ENCODE peak calls at places on chromosomes 16 and 17, in five cellular contexts. G is HCT116, O is MM.1S, E is OCI-LY7, U is neural progenitor cell. K is an unnamed sample.

GRCh38 chr16:69872888-69873287 is 78.2 kb upstream of the CLEC18A start:
- DNase-seq in G (no peak), U (no peak), O (no peak), E (no peak), K (no peak)

GRCh38 chr16:586645-587590 is 2.9 kb upstream of the RAB40C start:
- DNase-seq in G (no peak), E (no peak), U (no peak), O (no peak), K (no peak)

GRCh38 chr17:79395046-79395445 is 215.8 kb downstream of the RBFOX3 start:
- DNase-seq in O (no peak), U (no peak), G (no peak), E (no peak), K (no peak)

GRCh38 chr17:75346906-75347305 is 57.7 kb upstream of the SLC25A19 start:
- DNase-seq in G (no peak), E (peak), U (peak), O (no peak), K (peak)

GRCh38 chr17:78986048-78986648 is 6.4 kb upstream of the LGALS3BP start:
- DNase-seq in U (no peak), E (peak), O (peak), G (no peak), K (peak)

GRCh38 chr17:36899250-36900129 is 37.8 kb upstream of the LHX1 start:
- DNase-seq in U (peak), G (no peak), O (no peak), E (no peak), K (no peak)

GRCh38 chr16:75326333-75326732 is 74.9 kb upstream of the BCAR1 start:
- DNase-seq in O (no peak), E (peak), G (no peak), U (no peak), K (no peak)

GRCh38 chr17:12395733-12396354 is 269.8 kb upstream of the MYOCD start:
- DNase-seq in G (peak), U (peak), E (peak), O (no peak), K (peak)

GRCh38 chr17:33381201-33381600 is 88.1 kb upstream of the ASIC2 start:
- DNase-seq in U (peak), O (no peak), E (no peak), G (no peak), K (peak)

GRCh38 chr17:27879987-27880608 is 13.1 kb downstream of the LYRM9 start:
- DNase-seq in G (no peak), E (peak), O (peak), U (peak), K (peak)

GRCh38 chr16:63628812-63629211 is 1493.1 kb downstream of the CDH11 start:
- DNase-seq in U (peak), O (peak), E (no peak), G (no peak), K (no peak)

GRCh38 chr17:76997981-76998531 is 129.9 kb downstream of the MGAT5B start:
- DNase-seq in U (no peak), O (peak), E (peak), G (no peak), K (no peak)

GRCh38 chr16:48942996-48943395 is 333.0 kb upstream of the N4BP1 start:
- DNase-seq in U (no peak), E (no peak), O (no peak), G (no peak), K (no peak)

GRCh38 chr16:65005696-65006095 is 116.2 kb downstream of the CDH11 start:
- DNase-seq in G (no peak), U (no peak), O (no peak), E (no peak), K (no peak)

GRCh38 chr16:7218936-7219335 is 113.7 kb upstream of the RBFOX1 start:
- DNase-seq in O (no peak), G (no peak), E (no peak), U (peak), K (no peak)

GRCh38 chr16:58459344-58460218 is 40.4 kb upstream of the NDRG4 start:
- DNase-seq in U (no peak), O (no peak), E (no peak), G (peak), K (no peak)

GRCh38 chr17:67784364-67785121 is 40.8 kb upstream of the BPTF start:
- DNase-seq in O (no peak), E (no peak), U (no peak), G (no peak), K (peak)

GRCh38 chr17:76546556-76547182 is 6.8 kb downstream of the PRCD start:
- DNase-seq in G (no peak), O (no peak), U (no peak), E (no peak), K (no peak)

GRCh38 chr16:67537270-67537635 is 8.6 kb downstream of the RIPOR1 start:
- DNase-seq in G (no peak), U (peak), O (no peak), E (no peak), K (peak)

GRCh38 chr16:10078541-10078949 is 103.7 kb downstream of the GRIN2A start:
- DNase-seq in U (peak), G (no peak), E (no peak), O (no peak), K (no peak)

GRCh38 chr17:16415031-16415924 is at the start of gene TRPV2:
- DNase-seq in G (no peak), E (peak), O (peak), U (peak), K (peak)

GRCh38 chr17:2947996-2948550 is 115.3 kb downstream of the OR1D5 start:
- DNase-seq in E (no peak), G (no peak), U (no peak), O (no peak), K (no peak)

GRCh38 chr17:1481736-1482135 is 10.8 kb downstream of the MYO1C start:
- DNase-seq in E (no peak), U (no peak), G (no peak), O (no peak), K (no peak)

GRCh38 chr17:42928714-42929496 is 28.3 kb downstream of the G6PC1 start:
- DNase-seq in E (peak), G (peak), U (peak), O (peak), K (peak)

GRCh38 chr17:82639628-82640027 is 8.6 kb downstream of the WDR45B start:
- DNase-seq in U (no peak), O (no peak), G (no peak), E (no peak), K (no peak)

GRCh38 chr16:3696425-3697218 is 20.7 kb downstream of the TRAP1 start:
- DNase-seq in U (no peak), G (no peak), E (no peak), O (no peak), K (peak)

GRCh38 chr17:31508310-31509094 is 117.0 kb downstream of the RAB11FIP4 start:
- DNase-seq in O (peak), U (peak), G (no peak), E (no peak), K (no peak)

GRCh38 chr16:21593530-21594289 is 5.7 kb upstream of the METTL9 start:
- DNase-seq in U (no peak), E (no peak), G (no peak), O (no peak), K (no peak)

GRCh38 chr16:57477531-57478202 is 8.6 kb downstream of the DOK4 start:
- DNase-seq in U (peak), O (no peak), E (no peak), G (no peak), K (no peak)

GRCh38 chr17:39270923-39271322 is 45.2 kb upstream of the STAC2 start:
- DNase-seq in E (peak), O (peak), U (no peak), G (peak), K (peak)

GRCh38 chr17:77909236-77909635 is 49.3 kb upstream of the TNRC6C start:
- DNase-seq in U (peak), G (no peak), E (no peak), O (no peak), K (no peak)

GRCh38 chr16:10754941-10755340 is 11.3 kb downstream of the NUBP1 start:
- DNase-seq in G (no peak), O (no peak), E (no peak), U (no peak), K (no peak)

GRCh38 chr17:6903516-6903915 is 72.0 kb upstream of the TEKT1 start:
- DNase-seq in E (no peak), U (no peak), O (no peak), G (no peak), K (no peak)

GRCh38 chr17:7803981-7804380 is 30.0 kb upstream of the KDM6B start:
- DNase-seq in U (no peak), E (no peak), G (no peak), O (no peak), K (no peak)

GRCh38 chr17:58415371-58416055 is 1.8 kb downstream of the RNF43 start:
- DNase-seq in G (no peak), O (no peak), U (peak), E (no peak), K (peak)

GRCh38 chr16:75053791-75054555 is 55.1 kb downstream of the ZNRF1 start:
- DNase-seq in G (peak), U (no peak), O (no peak), E (no peak), K (peak)

GRCh38 chr17:46770818-46771600 is 47.5 kb downstream of the WNT3 start:
- DNase-seq in U (peak), O (no peak), E (peak), G (no peak), K (peak)

GRCh38 chr16:48497129-48497528 is 111.9 kb upstream of the SIAH1 start:
- DNase-seq in U (no peak), G (no peak), E (no peak), O (no peak), K (no peak)

GRCh38 chr16:46743232-46743719 is 4.9 kb downstream of the MYLK3 start:
- DNase-seq in U (no peak), G (no peak), E (peak), O (no peak), K (no peak)

DNA sequence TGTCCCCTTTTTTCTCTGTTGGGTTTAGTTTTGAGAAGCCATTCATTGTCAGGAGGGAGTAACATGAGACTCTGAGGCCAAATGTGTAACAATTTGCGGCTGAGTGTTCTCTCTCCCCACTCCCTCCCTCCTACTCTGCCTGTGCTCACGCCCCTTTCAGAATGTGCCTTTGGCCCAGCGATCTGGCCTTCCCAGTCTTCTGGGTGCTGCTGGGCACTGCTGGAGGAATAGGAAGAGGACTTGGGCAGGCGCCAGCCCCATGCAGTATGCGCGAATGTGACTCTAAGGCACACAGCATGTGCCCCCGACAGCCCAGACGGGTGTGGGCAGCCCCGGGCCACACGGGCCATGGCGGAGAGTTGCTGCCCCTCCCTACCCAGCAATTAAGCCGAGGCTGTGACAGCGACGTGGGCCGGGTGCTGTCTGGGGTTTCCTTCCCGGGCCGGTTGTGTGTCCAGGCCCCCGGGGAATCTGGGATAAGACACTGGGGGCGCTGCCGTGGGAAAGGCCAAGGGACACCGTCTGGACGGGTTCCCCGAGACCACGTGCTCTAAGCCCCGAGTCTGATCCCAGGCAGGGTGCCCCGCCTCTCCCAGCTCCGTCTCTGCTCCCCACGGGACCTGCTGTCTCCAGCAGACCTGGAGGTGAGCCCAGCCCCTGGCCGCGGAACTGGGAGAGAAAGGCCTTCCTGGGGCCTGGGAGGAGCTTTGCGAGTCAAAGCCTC is 92.4 kb downstream of the IRX3 start:
- DNase-seq in U (peak), O (no peak), G (no peak), E (no peak), K (no peak)
- H3K4me3 ChIP-seq in U (peak), O (peak), G (peak), E (no peak), K (no peak)

GRCh38 chr16:31099860-31100638 is 5.5 kb upstream of the VKORC1 start:
- DNase-seq in U (no peak), E (no peak), O (no peak), G (no peak), K (no peak)
- TF ChIP-seq EZH2phosphoT487 in U (no peak), E (no peak), O (no peak), G (no peak), K (no peak)

GRCh38 chr17:55284944-55285339 is 20.2 kb downstream of the HLF start:
- DNase-seq in G (no peak), O (no peak), U (no peak), E (no peak), K (no peak)
- H3K4me3 ChIP-seq in G (no peak), O (no peak), U (no peak), E (no peak), K (no peak)

GRCh38 chr17:80660527-80661198 is 116.0 kb downstream of the RPTOR start:
- DNase-seq in G (no peak), U (no peak), O (no peak), E (no peak), K (no peak)
- TF ChIP-seq EZH2phosphoT487 in G (no peak), U (no peak), O (no peak), E (no peak), K (no peak)

DNA sequence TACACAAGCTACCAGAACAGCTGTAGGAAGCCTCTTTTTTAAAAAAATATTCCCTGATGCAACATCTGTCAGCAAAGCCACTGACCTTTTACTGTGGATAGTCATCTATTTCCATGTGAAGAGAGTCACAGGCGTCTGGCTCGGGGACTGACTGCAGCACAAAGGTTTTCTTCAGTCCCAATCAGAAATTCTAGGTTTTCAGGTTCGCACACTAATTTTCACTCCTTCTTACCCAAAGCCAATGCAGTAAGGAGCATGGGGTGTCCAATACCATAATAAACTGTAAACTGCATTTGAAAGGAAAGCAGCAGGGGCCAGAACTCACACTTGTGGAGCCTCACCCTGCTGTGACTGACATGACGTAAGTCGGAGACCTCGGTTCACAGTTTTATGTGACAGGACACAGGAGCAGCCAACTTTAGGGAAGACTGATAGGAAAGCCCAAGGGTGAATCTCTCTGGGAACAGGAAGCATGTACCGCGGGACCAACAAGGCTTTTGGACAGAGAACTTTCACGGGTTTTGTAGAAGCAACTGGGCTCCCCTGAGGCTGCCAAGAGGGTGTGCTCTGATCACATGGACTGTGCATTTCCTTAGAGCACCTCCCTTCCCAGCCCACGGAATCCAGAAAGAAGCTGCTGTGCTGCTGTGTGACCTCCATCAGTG is 9.1 kb upstream of the TMEM100 start:
- DNase-seq in G (no peak), E (no peak), O (no peak), U (peak), K (no peak)
- H3K4me3 ChIP-seq in G (no peak), E (no peak), O (no peak), U (no peak), K (no peak)

DNA sequence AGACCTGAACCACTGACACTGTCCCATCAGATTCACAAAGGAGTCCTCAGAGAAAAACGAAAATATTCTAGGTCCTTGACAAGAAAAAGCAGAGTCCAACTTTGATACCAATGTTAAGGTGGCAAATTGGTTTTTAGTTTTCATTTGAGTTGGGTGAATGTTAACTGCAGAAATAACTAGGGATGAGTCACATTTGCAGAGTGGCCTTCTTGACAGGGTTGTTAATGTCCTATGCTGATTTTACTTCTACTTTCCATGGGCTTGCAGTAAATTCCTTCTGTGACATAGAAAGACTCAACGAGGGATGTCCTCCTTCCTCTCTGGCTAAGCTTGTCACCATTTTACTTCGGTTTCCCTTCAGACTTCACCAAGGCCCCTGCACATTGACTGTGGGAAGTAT is 47.2 kb upstream of the ICAM2 start:
- DNase-seq in U (no peak), E (no peak), G (no peak), O (no peak), K (no peak)
- TF ChIP-seq EZH2phosphoT487 in U (no peak), E (no peak), G (no peak), O (no peak), K (no peak)

GRCh38 chr16:83138976-83139690 is 512.4 kb downstream of the CDH13 start:
- DNase-seq in O (no peak), U (no peak), G (no peak), E (no peak), K (no peak)

GRCh38 chr16:83137326-83137770 is 510.6 kb downstream of the CDH13 start:
- DNase-seq in U (peak), E (peak), O (peak), G (no peak), K (peak)

GRCh38 chr16:83136924-83137323 is 510.2 kb downstream of the CDH13 start:
- DNase-seq in G (no peak), U (no peak), O (no peak), E (peak), K (no peak)

GRCh38 chr16:83138512-83138911 is 511.7 kb downstream of the CDH13 start:
- DNase-seq in O (no peak), U (no peak), E (no peak), G (no peak), K (no peak)

DNA sequence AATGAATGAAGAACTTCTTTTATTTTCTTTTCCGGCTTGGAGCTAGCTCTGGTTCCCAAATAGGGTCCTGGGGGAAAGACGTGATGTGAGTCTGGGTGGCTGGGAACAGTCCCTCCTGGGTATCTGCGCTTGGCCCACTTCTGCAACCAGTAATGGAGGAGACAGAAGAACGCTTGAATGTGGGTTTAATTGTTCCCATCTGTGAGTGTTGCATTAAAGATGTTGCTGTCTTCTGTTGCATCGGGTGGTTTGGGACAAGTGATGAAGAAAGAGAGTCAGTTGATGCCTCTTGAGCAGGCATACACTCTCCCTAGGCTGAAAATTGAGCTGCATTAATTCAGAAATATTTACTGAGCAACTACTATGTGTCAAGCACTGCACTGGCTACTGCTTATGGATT is 511.1 kb downstream of the CDH13 start:
- DNase-seq in G (no peak), E (no peak), U (no peak), O (no peak), K (no peak)
- H3K4me3 ChIP-seq in G (no peak), E (peak), U (no peak), O (no peak), K (no peak)